ENCODE peak calls at places on chromosomes 16 and 17, in five cellular contexts. A, P, O, Z and V are unnamed samples.

GRCh38 chr17:79089720-79090502 is 15.3 kb downstream of the ENGASE start:
- DNase-seq in A (no peak), P (no peak), O (no peak), Z (no peak), V (peak; percentile 48)

GRCh38 chr17:30519166-30519565 is 42.0 kb downstream of the GOSR1 start:
- DNase-seq in A (no peak), P (no peak), O (no peak), Z (no peak), V (no peak)

GRCh38 chr16:73074399-73074798 is 26.5 kb upstream of the ZFHX3 start:
- DNase-seq in A (no peak), P (no peak), O (no peak), Z (no peak), V (no peak)

GRCh38 chr16:73978407-73978784 is 318.2 kb upstream of the PSMD7 start:
- DNase-seq in A (no peak), P (no peak), O (no peak), Z (no peak), V (no peak)

GRCh38 chr16:31385680-31386079 is 7.5 kb upstream of the ITGAD start:
- DNase-seq in A (no peak), P (no peak), O (no peak), Z (no peak), V (no peak)

GRCh38 chr17:40351185-40352043 is 13.1 kb downstream of the GJD3 start:
- DNase-seq in A (no peak), P (no peak), O (no peak), Z (no peak), V (no peak)

GRCh38 chr17:29740017-29740416 is 117.3 kb upstream of the CORO6 start:
- DNase-seq in A (no peak), P (no peak), O (no peak), Z (no peak), V (no peak)

GRCh38 chr17:75394332-75394918 is 11.1 kb downstream of the GRB2 start:
- DNase-seq in A (no peak), P (no peak), O (no peak), Z (no peak), V (no peak)

GRCh38 chr16:17828012-17828411 is 357.3 kb upstream of the XYLT1 start:
- DNase-seq in A (peak; percentile 30), P (no peak), O (no peak), Z (no peak), V (no peak)